ENCODE peak calls at places on chromosomes 12 and 14, in nine cellular contexts. One of them, this sample, is unnamed.

GRCh38 chr14:73467800-73468199 is 9.5 kb upstream of the NUMB start:
- DNase-seq in OCI-LY7: no peak
- DNase-seq in mesothelial cell of epicardium: no peak
- DNase-seq in cardiac fibroblast: peak; percentile 58
- DNase-seq in breast epithelium: no peak
- DNase-seq in GM23338: no peak
- DNase-seq in right lobe of liver: no peak
- DNase-seq in adrenal gland: no peak
- DNase-seq in body of pancreas: no peak
- DNase-seq in this sample: no peak

GRCh38 chr12:14264316-14264715 is 101.2 kb upstream of the ATF7IP start:
- DNase-seq in OCI-LY7: no peak
- DNase-seq in mesothelial cell of epicardium: no peak
- DNase-seq in cardiac fibroblast: peak; percentile 26
- DNase-seq in breast epithelium: no peak
- DNase-seq in GM23338: peak; percentile 31
- DNase-seq in right lobe of liver: no peak
- DNase-seq in adrenal gland: no peak
- DNase-seq in body of pancreas: no peak
- DNase-seq in this sample: no peak

GRCh38 chr12:14362347-14362746 is 3.1 kb upstream of the ATF7IP start:
- DNase-seq in OCI-LY7: peak; percentile 31
- DNase-seq in mesothelial cell of epicardium: no peak
- DNase-seq in cardiac fibroblast: no peak
- DNase-seq in breast epithelium: no peak
- DNase-seq in GM23338: no peak
- DNase-seq in right lobe of liver: no peak
- DNase-seq in adrenal gland: no peak
- DNase-seq in body of pancreas: no peak
- DNase-seq in this sample: no peak

GRCh38 chr14:22685467-22685866 is 41.3 kb upstream of the OR6J1 start:
- DNase-seq in OCI-LY7: no peak
- DNase-seq in mesothelial cell of epicardium: no peak
- DNase-seq in cardiac fibroblast: no peak
- DNase-seq in breast epithelium: no peak
- DNase-seq in GM23338: peak; percentile 2
- DNase-seq in right lobe of liver: no peak
- DNase-seq in adrenal gland: no peak
- DNase-seq in body of pancreas: no peak
- DNase-seq in this sample: no peak

GRCh38 chr12:126353604-126354003 is 1288.4 kb downstream of the AACS start:
- DNase-seq in OCI-LY7: no peak
- DNase-seq in mesothelial cell of epicardium: no peak
- DNase-seq in cardiac fibroblast: peak; percentile 14
- DNase-seq in breast epithelium: no peak
- DNase-seq in GM23338: no peak
- DNase-seq in right lobe of liver: no peak
- DNase-seq in adrenal gland: no peak
- DNase-seq in body of pancreas: no peak
- DNase-seq in this sample: no peak

GRCh38 chr14:101064718-101065117 is 161.2 kb upstream of the RTL1 start:
- DNase-seq in OCI-LY7: no peak
- DNase-seq in mesothelial cell of epicardium: peak; percentile 0
- DNase-seq in cardiac fibroblast: no peak
- DNase-seq in breast epithelium: no peak
- DNase-seq in GM23338: no peak
- DNase-seq in right lobe of liver: no peak
- DNase-seq in adrenal gland: peak; percentile 5
- DNase-seq in body of pancreas: no peak
- DNase-seq in this sample: no peak

GRCh38 chr12:26319511-26319910 is 124.1 kb downstream of the SSPN start:
- DNase-seq in OCI-LY7: no peak
- DNase-seq in mesothelial cell of epicardium: no peak
- DNase-seq in cardiac fibroblast: peak; percentile 97
- DNase-seq in breast epithelium: peak; percentile 89
- DNase-seq in GM23338: no peak
- DNase-seq in right lobe of liver: no peak
- DNase-seq in adrenal gland: peak; percentile 60
- DNase-seq in body of pancreas: peak; percentile 24
- DNase-seq in this sample: peak; percentile 77

GRCh38 chr14:36096090-36096489 is 80.4 kb downstream of the PTCSC3 start:
- DNase-seq in OCI-LY7: no peak
- DNase-seq in mesothelial cell of epicardium: no peak
- DNase-seq in cardiac fibroblast: no peak
- DNase-seq in breast epithelium: no peak
- DNase-seq in GM23338: no peak
- DNase-seq in right lobe of liver: no peak
- DNase-seq in adrenal gland: no peak
- DNase-seq in body of pancreas: no peak
- DNase-seq in this sample: no peak

GRCh38 chr12:69284131-69284530 is 44.8 kb downstream of the CPSF6 start:
- DNase-seq in OCI-LY7: no peak
- DNase-seq in mesothelial cell of epicardium: peak; percentile 28
- DNase-seq in cardiac fibroblast: peak; percentile 84
- DNase-seq in breast epithelium: no peak
- DNase-seq in GM23338: peak; percentile 93
- DNase-seq in right lobe of liver: peak; percentile 86
- DNase-seq in adrenal gland: peak; percentile 81
- DNase-seq in body of pancreas: peak; percentile 72
- DNase-seq in this sample: peak; percentile 72

GRCh38 chr12:124633954-124634352 is 66.5 kb upstream of the NCOR2 start:
- DNase-seq in OCI-LY7: no peak
- DNase-seq in mesothelial cell of epicardium: no peak
- DNase-seq in cardiac fibroblast: no peak
- DNase-seq in breast epithelium: no peak
- DNase-seq in GM23338: no peak
- DNase-seq in right lobe of liver: no peak
- DNase-seq in adrenal gland: no peak
- DNase-seq in body of pancreas: no peak
- DNase-seq in this sample: no peak

GRCh38 chr12:88922816-88923215 is 342.5 kb upstream of the KITLG start:
- DNase-seq in OCI-LY7: no peak
- DNase-seq in mesothelial cell of epicardium: no peak
- DNase-seq in cardiac fibroblast: peak; percentile 26
- DNase-seq in breast epithelium: no peak
- DNase-seq in GM23338: no peak
- DNase-seq in right lobe of liver: no peak
- DNase-seq in adrenal gland: no peak
- DNase-seq in body of pancreas: no peak
- DNase-seq in this sample: no peak

GRCh38 chr12:48818831-48819590 is 715 bp downstream of the CACNB3 start:
- DNase-seq in OCI-LY7: peak; percentile 37
- DNase-seq in mesothelial cell of epicardium: no peak
- DNase-seq in cardiac fibroblast: no peak
- DNase-seq in breast epithelium: no peak
- DNase-seq in GM23338: peak; percentile 89
- DNase-seq in right lobe of liver: no peak
- DNase-seq in adrenal gland: no peak
- DNase-seq in body of pancreas: no peak
- DNase-seq in this sample: peak; percentile 43

GRCh38 chr12:15706010-15706676 is 83.0 kb downstream of the EPS8 start:
- DNase-seq in OCI-LY7: no peak
- DNase-seq in mesothelial cell of epicardium: no peak
- DNase-seq in cardiac fibroblast: no peak
- DNase-seq in breast epithelium: no peak
- DNase-seq in GM23338: peak; percentile 68
- DNase-seq in right lobe of liver: peak; percentile 40
- DNase-seq in adrenal gland: no peak
- DNase-seq in body of pancreas: peak; percentile 26
- DNase-seq in this sample: no peak

GRCh38 chr12:7093892-7094291 is 1.6 kb upstream of the C1R start:
- DNase-seq in OCI-LY7: no peak
- DNase-seq in mesothelial cell of epicardium: no peak
- DNase-seq in cardiac fibroblast: peak; percentile 27
- DNase-seq in breast epithelium: no peak
- DNase-seq in GM23338: no peak
- DNase-seq in right lobe of liver: no peak
- DNase-seq in adrenal gland: peak; percentile 58
- DNase-seq in body of pancreas: no peak
- DNase-seq in this sample: no peak

GRCh38 chr14:105287249-105288102 is 13.3 kb downstream of the BRF1 start:
- DNase-seq in OCI-LY7: no peak
- DNase-seq in mesothelial cell of epicardium: no peak
- DNase-seq in cardiac fibroblast: no peak
- DNase-seq in breast epithelium: no peak
- DNase-seq in GM23338: peak; percentile 43
- DNase-seq in right lobe of liver: no peak
- DNase-seq in adrenal gland: no peak
- DNase-seq in body of pancreas: no peak
- DNase-seq in this sample: no peak

GRCh38 chr14:59190372-59190771 is 1.9 kb downstream of the DAAM1 start:
- DNase-seq in OCI-LY7: peak; percentile 48
- DNase-seq in mesothelial cell of epicardium: no peak
- DNase-seq in cardiac fibroblast: peak; percentile 48
- DNase-seq in breast epithelium: no peak
- DNase-seq in GM23338: peak; percentile 75
- DNase-seq in right lobe of liver: no peak
- DNase-seq in adrenal gland: peak; percentile 36
- DNase-seq in body of pancreas: peak; percentile 22
- DNase-seq in this sample: peak; percentile 25
- TF ChIP-seq CTCF in OCI-LY7: peak; percentile 74
- TF ChIP-seq CTCF in mesothelial cell of epicardium: no peak
- TF ChIP-seq CTCF in cardiac fibroblast: peak; percentile 4
- TF ChIP-seq CTCF in breast epithelium: no peak
- TF ChIP-seq CTCF in GM23338: peak; percentile 34
- TF ChIP-seq CTCF in right lobe of liver: no peak
- TF ChIP-seq CTCF in adrenal gland: no peak
- TF ChIP-seq CTCF in body of pancreas: no peak
- TF ChIP-seq CTCF in this sample: no peak

DNA sequence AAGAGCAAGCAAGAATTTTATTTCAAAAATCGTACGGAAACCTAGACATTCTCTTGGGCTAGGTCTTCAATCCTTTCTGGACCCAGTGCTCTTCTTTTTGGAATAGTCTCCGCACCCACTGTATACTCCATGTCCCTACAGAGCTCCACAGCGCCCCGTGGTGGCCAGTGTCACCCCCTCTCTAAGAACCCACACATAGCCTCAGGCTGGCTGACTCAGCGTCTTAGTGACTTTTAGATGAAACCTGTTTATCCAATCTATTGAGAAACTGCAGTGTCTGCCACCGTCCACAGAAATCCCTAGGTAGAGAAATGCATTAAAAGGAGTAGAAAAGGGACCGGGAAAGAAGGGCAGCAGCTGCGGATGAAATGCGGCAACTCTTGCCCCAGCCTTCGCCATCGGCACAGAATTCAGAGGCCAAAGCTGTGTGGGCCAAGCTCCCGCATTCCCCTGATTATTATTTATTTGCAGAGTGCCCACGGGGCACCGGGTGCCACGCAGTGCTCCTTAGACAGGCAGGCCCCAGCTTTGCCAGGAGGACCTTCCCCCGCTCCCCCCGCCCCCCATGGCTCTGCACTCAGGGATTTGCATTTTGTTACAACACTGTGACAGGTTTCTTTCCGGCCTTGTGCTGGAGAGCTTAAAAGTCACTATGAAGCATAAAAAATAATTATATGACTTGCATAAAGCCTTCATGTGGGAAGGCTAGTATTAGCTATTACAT is 170.1 kb upstream of the FKBP4 start:
- DNase-seq in OCI-LY7: peak; percentile 29
- DNase-seq in mesothelial cell of epicardium: no peak
- DNase-seq in cardiac fibroblast: no peak
- DNase-seq in breast epithelium: peak; percentile 81
- DNase-seq in GM23338: peak; percentile 93
- DNase-seq in right lobe of liver: no peak
- DNase-seq in adrenal gland: no peak
- DNase-seq in body of pancreas: no peak
- DNase-seq in this sample: no peak
- TF ChIP-seq CTCF in OCI-LY7: peak; percentile 72
- TF ChIP-seq CTCF in mesothelial cell of epicardium: peak; percentile 38
- TF ChIP-seq CTCF in cardiac fibroblast: peak; percentile 14
- TF ChIP-seq CTCF in breast epithelium: no peak
- TF ChIP-seq CTCF in GM23338: peak; percentile 96
- TF ChIP-seq CTCF in right lobe of liver: no peak
- TF ChIP-seq CTCF in adrenal gland: no peak
- TF ChIP-seq CTCF in body of pancreas: no peak
- TF ChIP-seq CTCF in this sample: no peak

DNA sequence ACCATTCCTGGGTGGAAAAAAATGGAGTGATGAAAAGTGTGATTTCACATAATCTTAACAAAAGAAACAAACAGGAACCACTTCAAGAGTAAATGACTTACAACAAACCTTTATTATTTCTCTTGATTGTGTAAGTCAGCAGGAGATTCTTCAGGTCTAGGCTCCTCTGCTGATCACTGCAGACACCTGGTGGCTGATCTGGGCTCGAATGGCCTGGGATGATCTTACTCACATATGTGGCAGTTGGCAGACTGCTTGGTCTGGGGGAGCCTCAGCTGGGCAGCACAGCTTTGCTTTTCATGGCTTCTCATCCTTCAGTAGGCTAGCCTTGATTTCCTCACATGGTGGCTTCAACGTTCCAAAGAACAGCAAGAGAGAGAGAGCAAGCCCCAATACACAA is 215.4 kb upstream of the PRICKLE1 start:
- DNase-seq in OCI-LY7: no peak
- DNase-seq in mesothelial cell of epicardium: no peak
- DNase-seq in cardiac fibroblast: no peak
- DNase-seq in breast epithelium: no peak
- DNase-seq in GM23338: peak; percentile 27
- DNase-seq in right lobe of liver: no peak
- DNase-seq in adrenal gland: no peak
- DNase-seq in body of pancreas: no peak
- DNase-seq in this sample: no peak
- TF ChIP-seq CTCF in OCI-LY7: no peak
- TF ChIP-seq CTCF in mesothelial cell of epicardium: no peak
- TF ChIP-seq CTCF in cardiac fibroblast: no peak
- TF ChIP-seq CTCF in breast epithelium: no peak
- TF ChIP-seq CTCF in GM23338: peak; percentile 18
- TF ChIP-seq CTCF in right lobe of liver: no peak
- TF ChIP-seq CTCF in adrenal gland: no peak
- TF ChIP-seq CTCF in body of pancreas: no peak
- TF ChIP-seq CTCF in this sample: no peak

GRCh38 chr12:9754097-9754964 is 6.4 kb downstream of the CD69 start:
- DNase-seq in OCI-LY7: no peak
- DNase-seq in mesothelial cell of epicardium: no peak
- DNase-seq in cardiac fibroblast: no peak
- DNase-seq in breast epithelium: no peak
- DNase-seq in GM23338: no peak
- DNase-seq in right lobe of liver: no peak
- DNase-seq in adrenal gland: no peak
- DNase-seq in body of pancreas: no peak
- DNase-seq in this sample: no peak

GRCh38 chr12:9752145-9752717 is 8.5 kb downstream of the CD69 start:
- DNase-seq in OCI-LY7: no peak
- DNase-seq in mesothelial cell of epicardium: no peak
- DNase-seq in cardiac fibroblast: no peak
- DNase-seq in breast epithelium: no peak
- DNase-seq in GM23338: no peak
- DNase-seq in right lobe of liver: no peak
- DNase-seq in adrenal gland: no peak
- DNase-seq in body of pancreas: no peak
- DNase-seq in this sample: no peak

GRCh38 chr12:9753042-9753820 is 7.5 kb downstream of the CD69 start:
- DNase-seq in OCI-LY7: no peak
- DNase-seq in mesothelial cell of epicardium: no peak
- DNase-seq in cardiac fibroblast: no peak
- DNase-seq in breast epithelium: no peak
- DNase-seq in GM23338: no peak
- DNase-seq in right lobe of liver: no peak
- DNase-seq in adrenal gland: no peak
- DNase-seq in body of pancreas: no peak
- DNase-seq in this sample: no peak

GRCh38 chr12:9750276-9751203 is 10.2 kb downstream of the CD69 start:
- DNase-seq in OCI-LY7: peak; percentile 86
- DNase-seq in mesothelial cell of epicardium: no peak
- DNase-seq in cardiac fibroblast: peak; percentile 76
- DNase-seq in breast epithelium: peak; percentile 27
- DNase-seq in GM23338: peak; percentile 89
- DNase-seq in right lobe of liver: no peak
- DNase-seq in adrenal gland: peak; percentile 29
- DNase-seq in body of pancreas: peak; percentile 36
- DNase-seq in this sample: peak; percentile 49

GRCh38 chr12:9751204-9752144 is 9.2 kb downstream of the CD69 start:
- DNase-seq in OCI-LY7: peak; percentile 67
- DNase-seq in mesothelial cell of epicardium: no peak
- DNase-seq in cardiac fibroblast: peak; percentile 45
- DNase-seq in breast epithelium: no peak
- DNase-seq in GM23338: peak; percentile 43
- DNase-seq in right lobe of liver: no peak
- DNase-seq in adrenal gland: no peak
- DNase-seq in body of pancreas: no peak
- DNase-seq in this sample: no peak
- TF ChIP-seq CTCF in OCI-LY7: peak; percentile 74
- TF ChIP-seq CTCF in mesothelial cell of epicardium: no peak
- TF ChIP-seq CTCF in cardiac fibroblast: peak; percentile 51
- TF ChIP-seq CTCF in breast epithelium: no peak
- TF ChIP-seq CTCF in GM23338: peak; percentile 53
- TF ChIP-seq CTCF in right lobe of liver: no peak
- TF ChIP-seq CTCF in adrenal gland: peak; percentile 24
- TF ChIP-seq CTCF in body of pancreas: peak; percentile 26
- TF ChIP-seq CTCF in this sample: peak; percentile 50

This sample was measured in uterus.